ENCODE peak calls at places on chromosomes 7 and 10, in seven cellular contexts. One of them, this sample, is unnamed.

GRCh38 chr10:47420305-47421056 is 36.4 kb upstream of the ZNF488 start:
- DNase-seq in K562: no peak
- DNase-seq in SK-N-SH: no peak
- DNase-seq in H1: no peak
- DNase-seq in A549: no peak
- DNase-seq in HepG2: no peak
- DNase-seq in GM12878: no peak
- DNase-seq in this sample: no peak

GRCh38 chr7:133207687-133208086 is 45.2 kb upstream of the EXOC4 start:
- DNase-seq in A549: peak
- DNase-seq in SK-N-SH: no peak
- DNase-seq in H1: no peak
- DNase-seq in K562: peak
- DNase-seq in HepG2: peak
- DNase-seq in GM12878: no peak
- DNase-seq in this sample: no peak

GRCh38 chr10:90920986-90921643 is at the start of gene ANKRD1:
- DNase-seq in H1: no peak
- DNase-seq in GM12878: no peak
- DNase-seq in SK-N-SH: no peak
- DNase-seq in HepG2: peak
- DNase-seq in K562: peak
- DNase-seq in A549: peak
- DNase-seq in this sample: peak

GRCh38 chr10:69742928-69743602 is 58.6 kb upstream of the COL13A1 start:
- DNase-seq in H1: peak
- DNase-seq in GM12878: no peak
- DNase-seq in K562: peak
- DNase-seq in HepG2: no peak
- DNase-seq in A549: peak
- DNase-seq in SK-N-SH: peak
- DNase-seq in this sample: peak

GRCh38 chr7:151742713-151743480 is 134.0 kb downstream of the PRKAG2 start:
- DNase-seq in A549: no peak
- DNase-seq in HepG2: no peak
- DNase-seq in K562: no peak
- DNase-seq in SK-N-SH: no peak
- DNase-seq in H1: no peak
- DNase-seq in GM12878: no peak
- DNase-seq in this sample: no peak

GRCh38 chr7:50281680-50282445 is 22.7 kb upstream of the IKZF1 start:
- DNase-seq in H1: no peak
- DNase-seq in K562: no peak
- DNase-seq in HepG2: no peak
- DNase-seq in GM12878: peak
- DNase-seq in A549: no peak
- DNase-seq in SK-N-SH: no peak
- DNase-seq in this sample: no peak

GRCh38 chr7:100122067-100122466 is 2.6 kb downstream of the CNPY4 start:
- DNase-seq in A549: no peak
- DNase-seq in HepG2: peak
- DNase-seq in K562: peak
- DNase-seq in SK-N-SH: no peak
- DNase-seq in H1: no peak
- DNase-seq in GM12878: no peak
- DNase-seq in this sample: no peak

GRCh38 chr7:2862831-2863361 is 18.8 kb upstream of the GNA12 start:
- DNase-seq in K562: no peak
- DNase-seq in HepG2: no peak
- DNase-seq in A549: no peak
- DNase-seq in GM12878: no peak
- DNase-seq in SK-N-SH: no peak
- DNase-seq in H1: no peak
- DNase-seq in this sample: peak

GRCh38 chr7:159115601-159116501 is 28.8 kb downstream of the VIPR2 start:
- DNase-seq in GM12878: no peak
- DNase-seq in K562: no peak
- DNase-seq in H1: no peak
- DNase-seq in HepG2: no peak
- DNase-seq in A549: no peak
- DNase-seq in SK-N-SH: no peak
- DNase-seq in this sample: no peak

GRCh38 chr7:156823441-156823840 is 69.5 kb downstream of the LMBR1 start:
- DNase-seq in H1: no peak
- DNase-seq in HepG2: no peak
- DNase-seq in K562: no peak
- DNase-seq in GM12878: no peak
- DNase-seq in A549: no peak
- DNase-seq in SK-N-SH: no peak
- DNase-seq in this sample: no peak
- TF ChIP-seq RFX5 in H1: no peak
- TF ChIP-seq RFX5 in HepG2: no peak
- TF ChIP-seq RFX5 in K562: no peak
- TF ChIP-seq RFX5 in GM12878: no peak
- TF ChIP-seq RFX5 in A549: no peak
- TF ChIP-seq RFX5 in SK-N-SH: no peak
- TF ChIP-seq RFX5 in this sample: no peak

DNA sequence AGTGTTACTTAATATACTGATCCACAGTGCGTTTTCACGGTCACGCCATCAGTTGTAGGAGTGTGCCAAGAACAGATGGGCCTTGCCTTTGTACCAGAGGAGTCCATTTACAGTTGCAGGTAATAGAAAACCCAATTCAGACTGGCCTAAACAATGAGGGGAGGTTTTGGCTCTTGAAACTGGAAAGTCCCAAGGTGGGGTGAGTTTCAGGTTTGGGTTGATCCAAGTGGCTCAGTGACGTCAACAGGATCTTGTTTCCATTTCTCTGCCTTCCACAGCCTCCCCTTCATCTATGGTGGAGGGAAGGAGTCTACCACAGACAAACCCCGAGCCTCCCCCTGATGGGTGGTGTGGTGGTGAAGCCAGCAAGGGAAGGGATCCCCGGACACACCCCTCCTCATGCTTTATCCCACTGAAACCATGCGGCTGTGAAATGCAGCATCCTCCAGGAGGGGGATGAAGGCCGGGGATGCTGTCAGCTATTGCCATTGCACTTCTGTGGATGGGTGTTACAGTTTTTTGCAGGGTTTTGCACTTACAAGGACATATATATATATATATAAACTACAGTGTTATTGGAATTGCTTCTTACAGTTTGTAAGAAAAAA is 14.8 kb upstream of the SH2D4B start:
- DNase-seq in SK-N-SH: no peak
- DNase-seq in K562: no peak
- DNase-seq in H1: no peak
- DNase-seq in A549: no peak
- DNase-seq in GM12878: no peak
- DNase-seq in HepG2: no peak
- DNase-seq in this sample: no peak
- TF ChIP-seq RFX5 in SK-N-SH: no peak
- TF ChIP-seq RFX5 in K562: no peak
- TF ChIP-seq RFX5 in H1: no peak
- TF ChIP-seq RFX5 in A549: no peak
- TF ChIP-seq RFX5 in GM12878: no peak
- TF ChIP-seq RFX5 in HepG2: no peak
- TF ChIP-seq RFX5 in this sample: no peak

GRCh38 chr10:74981831-74982633 is 129.4 kb upstream of the SAMD8 start:
- DNase-seq in H1: no peak
- DNase-seq in A549: no peak
- DNase-seq in GM12878: no peak
- DNase-seq in SK-N-SH: no peak
- DNase-seq in K562: no peak
- DNase-seq in HepG2: no peak
- DNase-seq in this sample: no peak

GRCh38 chr10:74975758-74976157 is 135.7 kb upstream of the SAMD8 start:
- DNase-seq in GM12878: no peak
- DNase-seq in HepG2: no peak
- DNase-seq in K562: no peak
- DNase-seq in A549: no peak
- DNase-seq in H1: no peak
- DNase-seq in SK-N-SH: no peak
- DNase-seq in this sample: no peak

GRCh38 chr10:74977072-74977471 is 134.4 kb upstream of the SAMD8 start:
- DNase-seq in GM12878: no peak
- DNase-seq in K562: no peak
- DNase-seq in HepG2: no peak
- DNase-seq in H1: no peak
- DNase-seq in SK-N-SH: no peak
- DNase-seq in A549: no peak
- DNase-seq in this sample: no peak

GRCh38 chr10:74976565-74976964 is 134.9 kb upstream of the SAMD8 start:
- DNase-seq in H1: no peak
- DNase-seq in K562: no peak
- DNase-seq in HepG2: peak
- DNase-seq in GM12878: no peak
- DNase-seq in SK-N-SH: no peak
- DNase-seq in A549: peak
- DNase-seq in this sample: no peak

GRCh38 chr10:74977913-74978847 is 133.3 kb upstream of the SAMD8 start:
- DNase-seq in A549: no peak
- DNase-seq in SK-N-SH: no peak
- DNase-seq in GM12878: peak
- DNase-seq in H1: no peak
- DNase-seq in K562: no peak
- DNase-seq in HepG2: no peak
- DNase-seq in this sample: no peak
- TF ChIP-seq RFX5 in A549: no peak
- TF ChIP-seq RFX5 in SK-N-SH: no peak
- TF ChIP-seq RFX5 in GM12878: no peak
- TF ChIP-seq RFX5 in H1: no peak
- TF ChIP-seq RFX5 in K562: no peak
- TF ChIP-seq RFX5 in HepG2: no peak
- TF ChIP-seq RFX5 in this sample: no peak

GRCh38 chr10:51507476-51507875 is 191.9 kb downstream of the CSTF2T start:
- DNase-seq in H1: no peak
- DNase-seq in SK-N-SH: no peak
- DNase-seq in GM12878: no peak
- DNase-seq in HepG2: no peak
- DNase-seq in K562: no peak
- DNase-seq in A549: no peak
- DNase-seq in this sample: no peak

GRCh38 chr10:51508156-51508555 is 191.2 kb downstream of the CSTF2T start:
- DNase-seq in HepG2: no peak
- DNase-seq in H1: no peak
- DNase-seq in GM12878: no peak
- DNase-seq in SK-N-SH: no peak
- DNase-seq in K562: no peak
- DNase-seq in A549: no peak
- DNase-seq in this sample: no peak

DNA sequence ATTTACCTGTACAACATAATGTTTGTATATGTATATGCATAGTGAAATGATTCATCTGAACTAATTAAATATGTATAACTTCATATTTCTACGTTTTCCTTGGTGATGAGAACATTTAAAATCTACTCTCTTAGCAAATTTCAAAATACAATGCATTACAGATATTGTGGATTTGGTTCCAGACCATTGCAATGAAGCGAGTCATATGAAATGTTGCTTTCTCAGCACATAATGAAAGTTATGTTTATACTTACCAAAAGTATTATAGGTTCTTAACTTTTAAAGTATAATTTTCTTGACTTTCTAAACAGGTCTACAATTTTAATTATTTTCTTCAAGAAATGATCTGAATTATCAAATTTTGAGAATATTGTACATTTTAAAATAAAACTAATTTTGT is 189.2 kb downstream of the CSTF2T start:
- DNase-seq in GM12878: no peak
- DNase-seq in HepG2: no peak
- DNase-seq in K562: no peak
- DNase-seq in H1: no peak
- DNase-seq in SK-N-SH: no peak
- DNase-seq in A549: no peak
- DNase-seq in this sample: peak
- TF ChIP-seq RFX5 in GM12878: no peak
- TF ChIP-seq RFX5 in HepG2: no peak
- TF ChIP-seq RFX5 in K562: no peak
- TF ChIP-seq RFX5 in H1: no peak
- TF ChIP-seq RFX5 in SK-N-SH: no peak
- TF ChIP-seq RFX5 in A549: no peak
- TF ChIP-seq RFX5 in this sample: no peak